ENCODE peak calls at places on chromosomes 7 and 10, in four cellular contexts. F, E, I and K are unnamed samples.
A peak's percentile ranks its signal among the peaks of the same experiment; 100 is the strongest.

GRCh38 chr10:107806006-107806405 is 641.5 kb upstream of the SORCS1 start:
- DNase-seq in F (no peak), E (no peak), I (no peak), K (no peak)

GRCh38 chr7:53418834-53419482 is 383.5 kb downstream of the POM121L12 start:
- DNase-seq in F (no peak), E (no peak), I (no peak), K (no peak)

GRCh38 chr7:17991866-17992648 is 35.6 kb downstream of the PRPS1L1 start:
- DNase-seq in F (no peak), E (no peak), I (no peak), K (no peak)

GRCh38 chr10:74936577-74937445 is 110.4 kb downstream of the KAT6B start:
- DNase-seq in F (no peak), E (no peak), I (peak; percentile 28), K (no peak)

GRCh38 chr10:78864761-78865517 is 203.8 kb upstream of the ZMIZ1 start:
- DNase-seq in F (no peak), E (no peak), I (no peak), K (no peak)

GRCh38 chr10:28594401-28594800 is 61.5 kb downstream of the WAC start:
- DNase-seq in F (no peak), E (peak; percentile 12), I (no peak), K (no peak)

GRCh38 chr7:133748443-133749407 is 378.4 kb upstream of the LRGUK start:
- DNase-seq in F (no peak), E (no peak), I (peak; percentile 15), K (no peak)

GRCh38 chr10:121532465-121532864 is 65.8 kb downstream of the FGFR2 start:
- DNase-seq in F (no peak), E (no peak), I (no peak), K (peak; percentile 84)

GRCh38 chr10:103660364-103661197 is 167.1 kb downstream of the NEURL1 start:
- DNase-seq in F (no peak), E (no peak), I (peak; percentile 26), K (no peak)

GRCh38 chr7:123641901-123642300 is 13.8 kb upstream of the LMOD2 start:
- DNase-seq in F (no peak), E (no peak), I (no peak), K (no peak)

GRCh38 chr7:106367018-106367420 is 82.2 kb upstream of the NAMPT start:
- DNase-seq in F (no peak), E (no peak), I (no peak), K (no peak)

GRCh38 chr10:75050520-75050919 is 60.9 kb upstream of the SAMD8 start:
- DNase-seq in F (no peak), E (no peak), I (no peak), K (no peak)

GRCh38 chr10:36172574-36172973 is 530.5 kb upstream of the FZD8 start:
- DNase-seq in F (no peak), E (no peak), I (no peak), K (no peak)

GRCh38 chr10:43260911-43261577 is 5.8 kb downstream of the RASGEF1A start:
- DNase-seq in F (no peak), E (no peak), I (no peak), K (no peak)

GRCh38 chr7:88104732-88105131 is 115.1 kb downstream of the SRI start:
- DNase-seq in F (no peak), E (no peak), I (no peak), K (peak; percentile 18)

GRCh38 chr10:79142522-79143309 is 74.0 kb downstream of the ZMIZ1 start:
- DNase-seq in F (no peak), E (no peak), I (no peak), K (no peak)

GRCh38 chr7:114426824-114427223 is 12.2 kb downstream of the FOXP2 start:
- DNase-seq in F (no peak), E (no peak), I (no peak), K (no peak)

GRCh38 chr10:58653139-58653538 is 140.5 kb downstream of the BICC1 start:
- DNase-seq in F (no peak), E (no peak), I (no peak), K (no peak)

GRCh38 chr7:112407261-112407660 is 43.0 kb upstream of the IFRD1 start:
- DNase-seq in F (no peak), E (no peak), I (no peak), K (no peak)

GRCh38 chr10:78852856-78853255 is 215.9 kb upstream of the ZMIZ1 start:
- DNase-seq in F (peak; percentile 30), E (no peak), I (peak; percentile 68), K (no peak)

GRCh38 chr10:63723320-63723719 is 202.1 kb downstream of the REEP3 start:
- DNase-seq in F (no peak), E (no peak), I (no peak), K (no peak)

GRCh38 chr10:77195101-77195500 is 442.5 kb downstream of the KCNMA1 start:
- DNase-seq in F (peak; percentile 65), E (no peak), I (no peak), K (no peak)

GRCh38 chr7:134645935-134646334 is 718 bp upstream of the BPGM start:
- DNase-seq in F (no peak), E (peak; percentile 2), I (peak; percentile 15), K (peak; percentile 15)

GRCh38 chr7:81236560-81236959 is 317.7 kb upstream of the SEMA3C start:
- DNase-seq in F (no peak), E (no peak), I (no peak), K (no peak)

GRCh38 chr10:123149568-123150228 is 1.8 kb downstream of the HMX2 start:
- DNase-seq in F (no peak), E (no peak), I (no peak), K (no peak)

GRCh38 chr10:11298116-11298515 is 280.4 kb downstream of the CELF2 start:
- DNase-seq in F (no peak), E (no peak), I (no peak), K (no peak)

GRCh38 chr7:21914671-21915070 is 31.0 kb downstream of the CDCA7L start:
- DNase-seq in F (no peak), E (no peak), I (no peak), K (no peak)

GRCh38 chr7:156028521-156028920 is 216.3 kb upstream of the SHH start:
- DNase-seq in F (no peak), E (no peak), I (no peak), K (no peak)

GRCh38 chr7:100171087-100171681 is 2.8 kb upstream of the GAL3ST4 start:
- DNase-seq in F (no peak), E (no peak), I (no peak), K (no peak)

GRCh38 chr7:55073051-55073511 is 54.3 kb downstream of the EGFR start:
- DNase-seq in F (no peak), E (no peak), I (no peak), K (no peak)

GRCh38 chr7:121000091-121000983 is 11.8 kb downstream of the CPED1 start:
- DNase-seq in F (no peak), E (no peak), I (no peak), K (no peak)